ENCODE peak calls at places on chromosomes 1 and 21, in four cellular contexts. One of them, this sample, is unnamed.

GRCh38 chr1:10128081-10128765 is 82.1 kb upstream of the KIF1B start:
- DNase-seq in WERI-Rb-1: no peak
- DNase-seq in WTC11: no peak
- DNase-seq in psoas muscle: no peak
- DNase-seq in this sample: no peak

GRCh38 chr1:227748496-227749182 is 13.4 kb downstream of the SNAP47 start:
- DNase-seq in WERI-Rb-1: no peak
- DNase-seq in WTC11: no peak
- DNase-seq in psoas muscle: no peak
- DNase-seq in this sample: no peak

GRCh38 chr1:115838805-115839705 is 1.9 kb downstream of the NHLH2 start:
- DNase-seq in WERI-Rb-1: peak
- DNase-seq in WTC11: peak
- DNase-seq in psoas muscle: peak
- DNase-seq in this sample: peak

GRCh38 chr1:106523448-106523847 is 533.0 kb upstream of the PRMT6 start:
- DNase-seq in WERI-Rb-1: no peak
- DNase-seq in WTC11: peak
- DNase-seq in psoas muscle: no peak
- DNase-seq in this sample: no peak

GRCh38 chr1:242534753-242535152 is 10.3 kb upstream of the PLD5 start:
- DNase-seq in WERI-Rb-1: no peak
- DNase-seq in WTC11: no peak
- DNase-seq in psoas muscle: no peak
- DNase-seq in this sample: no peak

GRCh38 chr1:180358649-180359048 is 128.6 kb downstream of the LHX4 start:
- DNase-seq in WERI-Rb-1: peak
- DNase-seq in WTC11: no peak
- DNase-seq in psoas muscle: peak
- DNase-seq in this sample: peak

GRCh38 chr1:223853748-223854147 is 8.0 kb upstream of the TP53BP2 start:
- DNase-seq in WERI-Rb-1: no peak
- DNase-seq in WTC11: no peak
- DNase-seq in psoas muscle: no peak
- DNase-seq in this sample: no peak

GRCh38 chr1:162878000-162878596 is 17.1 kb upstream of the CCDC190 start:
- DNase-seq in WERI-Rb-1: peak
- DNase-seq in WTC11: peak
- DNase-seq in psoas muscle: peak
- DNase-seq in this sample: peak

GRCh38 chr21:46005481-46005881 is 23.9 kb downstream of the COL6A1 start:
- DNase-seq in WERI-Rb-1: no peak
- DNase-seq in WTC11: no peak
- DNase-seq in psoas muscle: no peak
- DNase-seq in this sample: no peak

GRCh38 chr1:117077267-117077666 is 17.1 kb downstream of the TTF2 start:
- DNase-seq in WERI-Rb-1: no peak
- DNase-seq in WTC11: no peak
- DNase-seq in psoas muscle: no peak
- DNase-seq in this sample: no peak

GRCh38 chr1:221541296-221541695 is 200.6 kb downstream of the DUSP10 start:
- DNase-seq in WERI-Rb-1: no peak
- DNase-seq in WTC11: no peak
- DNase-seq in psoas muscle: no peak
- DNase-seq in this sample: no peak

GRCh38 chr1:24925082-24925779 is 4.8 kb downstream of the RUNX3 start:
- DNase-seq in WERI-Rb-1: no peak
- DNase-seq in WTC11: no peak
- DNase-seq in psoas muscle: no peak
- DNase-seq in this sample: no peak

GRCh38 chr1:14826172-14826636 is 227.7 kb downstream of the KAZN start:
- DNase-seq in WERI-Rb-1: no peak
- DNase-seq in WTC11: no peak
- DNase-seq in psoas muscle: no peak
- DNase-seq in this sample: no peak

GRCh38 chr1:5227114-5227513 is 572.7 kb downstream of the AJAP1 start:
- DNase-seq in WERI-Rb-1: no peak
- DNase-seq in WTC11: no peak
- DNase-seq in psoas muscle: no peak
- DNase-seq in this sample: no peak

GRCh38 chr1:79041666-79042065 is 35.1 kb upstream of the ADGRL4 start:
- DNase-seq in WERI-Rb-1: no peak
- DNase-seq in WTC11: no peak
- DNase-seq in psoas muscle: no peak
- DNase-seq in this sample: no peak

GRCh38 chr1:3785045-3785444 is 11.3 kb downstream of the LRRC47 start:
- DNase-seq in WERI-Rb-1: no peak
- DNase-seq in WTC11: no peak
- DNase-seq in psoas muscle: no peak
- DNase-seq in this sample: no peak

GRCh38 chr1:3787347-3787710 is 9.0 kb downstream of the LRRC47 start:
- DNase-seq in WERI-Rb-1: no peak
- DNase-seq in WTC11: no peak
- DNase-seq in psoas muscle: no peak
- DNase-seq in this sample: no peak

GRCh38 chr1:3783651-3784474 is 11.3 kb downstream of the SMIM1 start:
- DNase-seq in WERI-Rb-1: no peak
- DNase-seq in WTC11: no peak
- DNase-seq in psoas muscle: no peak
- DNase-seq in this sample: no peak

GRCh38 chr1:3786468-3787346 is 9.6 kb downstream of the LRRC47 start:
- DNase-seq in WERI-Rb-1: no peak
- DNase-seq in WTC11: no peak
- DNase-seq in psoas muscle: no peak
- DNase-seq in this sample: no peak

DNA sequence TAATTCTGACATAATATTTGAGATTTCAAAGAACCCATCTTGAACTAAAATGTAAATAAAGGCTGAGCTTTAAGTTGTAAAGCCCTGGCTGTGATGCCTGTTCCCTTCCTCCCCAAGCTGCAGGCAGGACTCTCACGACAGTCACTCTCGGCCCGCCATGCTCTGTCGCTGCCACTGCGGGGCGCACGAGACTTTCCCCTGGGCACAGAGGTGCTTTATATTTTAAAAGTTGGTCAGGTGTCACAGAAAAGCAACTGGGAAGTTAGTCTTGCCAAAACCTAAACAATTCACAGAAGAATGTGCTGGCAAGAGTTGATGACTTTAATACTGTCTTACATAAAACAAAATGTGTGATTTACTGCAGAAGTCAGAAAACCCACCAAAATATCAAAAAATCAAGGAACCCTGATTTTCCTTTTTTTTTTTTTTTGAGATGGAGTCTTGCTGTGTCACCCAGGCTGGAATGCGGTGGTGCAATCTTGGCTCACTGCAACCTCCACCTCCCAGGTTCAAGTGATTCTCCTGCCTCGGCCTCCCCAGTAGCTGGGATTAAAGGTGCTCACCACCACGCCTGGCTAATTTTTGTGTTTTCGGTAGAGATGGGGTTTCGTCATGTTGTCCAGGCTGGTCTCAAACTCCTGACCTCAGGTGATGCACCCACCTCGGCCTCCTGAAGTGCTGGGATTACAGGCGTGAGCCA is 10.7 kb downstream of the LRRC47 start:
- DNase-seq in WERI-Rb-1: peak
- DNase-seq in WTC11: peak
- DNase-seq in psoas muscle: no peak
- DNase-seq in this sample: peak
- TF ChIP-seq CTCF in WERI-Rb-1: peak
- TF ChIP-seq CTCF in WTC11: peak
- TF ChIP-seq CTCF in psoas muscle: peak
- TF ChIP-seq CTCF in this sample: peak

GRCh38 chr1:83900530-83900929 is 98.4 kb downstream of the TTLL7 start:
- DNase-seq in WERI-Rb-1: no peak
- DNase-seq in WTC11: no peak
- DNase-seq in psoas muscle: no peak
- DNase-seq in this sample: no peak

GRCh38 chr1:83910461-83910860 is 88.5 kb downstream of the TTLL7 start:
- DNase-seq in WERI-Rb-1: no peak
- DNase-seq in WTC11: no peak
- DNase-seq in psoas muscle: no peak
- DNase-seq in this sample: no peak

GRCh38 chr1:83909687-83910086 is 89.2 kb downstream of the TTLL7 start:
- DNase-seq in WERI-Rb-1: no peak
- DNase-seq in WTC11: no peak
- DNase-seq in psoas muscle: no peak
- DNase-seq in this sample: no peak

GRCh38 chr1:83901547-83902155 is 97.3 kb downstream of the TTLL7 start:
- DNase-seq in WERI-Rb-1: no peak
- DNase-seq in WTC11: no peak
- DNase-seq in psoas muscle: no peak
- DNase-seq in this sample: no peak

DNA sequence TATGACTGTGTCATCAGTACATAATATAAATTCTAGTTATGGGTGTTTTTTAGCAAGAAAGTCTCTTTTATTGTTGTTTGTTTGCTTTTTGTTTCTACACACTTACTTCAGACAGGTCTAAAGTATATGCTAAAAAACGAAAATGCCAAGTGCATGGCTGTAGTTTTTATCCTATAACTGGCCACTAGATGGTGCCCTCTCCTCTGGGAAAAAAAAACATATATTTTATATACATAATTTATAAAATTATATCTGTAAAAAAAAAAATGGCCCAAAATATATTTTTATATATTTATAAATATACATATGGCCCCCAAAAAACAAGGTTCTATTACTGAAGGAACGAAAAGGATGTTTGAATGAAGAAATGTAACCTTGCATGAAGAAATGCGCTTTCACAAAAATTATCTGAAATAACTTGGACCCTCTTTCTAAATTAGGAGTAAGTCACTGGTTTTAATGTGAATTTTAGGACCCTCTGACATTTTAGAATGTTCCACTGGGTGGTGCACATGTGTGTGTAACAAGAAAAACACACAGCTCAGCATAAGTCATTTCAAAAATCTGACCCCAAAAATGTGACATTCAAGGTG is 93.5 kb downstream of the TTLL7 start:
- DNase-seq in WERI-Rb-1: no peak
- DNase-seq in WTC11: no peak
- DNase-seq in psoas muscle: no peak
- DNase-seq in this sample: no peak
- TF ChIP-seq CTCF in WERI-Rb-1: peak
- TF ChIP-seq CTCF in WTC11: peak
- TF ChIP-seq CTCF in psoas muscle: peak
- TF ChIP-seq CTCF in this sample: peak

GRCh38 chr1:147599362-147600118 is 58.2 kb downstream of the BCL9 start:
- DNase-seq in WERI-Rb-1: peak
- DNase-seq in WTC11: peak
- DNase-seq in psoas muscle: peak
- DNase-seq in this sample: peak

GRCh38 chr1:147600119-147601111 is 59.1 kb downstream of the BCL9 start:
- DNase-seq in WERI-Rb-1: peak
- DNase-seq in WTC11: no peak
- DNase-seq in psoas muscle: no peak
- DNase-seq in this sample: no peak

GRCh38 chr1:147597010-147597409 is 55.7 kb downstream of the BCL9 start:
- DNase-seq in WERI-Rb-1: no peak
- DNase-seq in WTC11: no peak
- DNase-seq in psoas muscle: no peak
- DNase-seq in this sample: no peak

GRCh38 chr1:147603986-147604385 is 62.7 kb downstream of the BCL9 start:
- DNase-seq in WERI-Rb-1: no peak
- DNase-seq in WTC11: no peak
- DNase-seq in psoas muscle: no peak
- DNase-seq in this sample: no peak

GRCh38 chr1:147598631-147599361 is 57.5 kb downstream of the BCL9 start:
- DNase-seq in WERI-Rb-1: peak
- DNase-seq in WTC11: peak
- DNase-seq in psoas muscle: peak
- DNase-seq in this sample: peak
- TF ChIP-seq CTCF in WERI-Rb-1: no peak
- TF ChIP-seq CTCF in WTC11: no peak
- TF ChIP-seq CTCF in psoas muscle: no peak
- TF ChIP-seq CTCF in this sample: no peak

GRCh38 chr1:91993256-91993655 is 36.5 kb upstream of the EPHX4 start:
- DNase-seq in WERI-Rb-1: no peak
- DNase-seq in WTC11: no peak
- DNase-seq in psoas muscle: no peak
- DNase-seq in this sample: no peak

GRCh38 chr1:91997607-91998195 is 32.1 kb upstream of the EPHX4 start:
- DNase-seq in WERI-Rb-1: peak
- DNase-seq in WTC11: no peak
- DNase-seq in psoas muscle: no peak
- DNase-seq in this sample: no peak
- TF ChIP-seq CTCF in WERI-Rb-1: peak
- TF ChIP-seq CTCF in WTC11: peak
- TF ChIP-seq CTCF in psoas muscle: peak
- TF ChIP-seq CTCF in this sample: peak

GRCh38 chr1:234188454-234188792 is 184.8 kb upstream of the COA6 start:
- DNase-seq in WERI-Rb-1: peak
- DNase-seq in WTC11: peak
- DNase-seq in psoas muscle: no peak
- DNase-seq in this sample: peak
- TF ChIP-seq CTCF in WERI-Rb-1: peak
- TF ChIP-seq CTCF in WTC11: no peak
- TF ChIP-seq CTCF in psoas muscle: no peak
- TF ChIP-seq CTCF in this sample: peak

GRCh38 chr1:101820080-101820479 is 176.6 kb downstream of the OLFM3 start:
- DNase-seq in WERI-Rb-1: peak
- DNase-seq in WTC11: no peak
- DNase-seq in psoas muscle: no peak
- DNase-seq in this sample: no peak
- TF ChIP-seq CTCF in WERI-Rb-1: peak
- TF ChIP-seq CTCF in WTC11: peak
- TF ChIP-seq CTCF in psoas muscle: no peak
- TF ChIP-seq CTCF in this sample: peak